ENCODE peak calls at places on chromosomes 2 and 18, in ten cellular contexts. X, A, B, J, Y, W, U, Q, K and O are unnamed samples.

GRCh38 chr18:41814651-41815050 is 140.4 kb upstream of the PIK3C3 start:
- DNase-seq in B (no peak), K (no peak), U (no peak), Y (no peak), W (no peak), A (no peak), Q (no peak), X (no peak), J (no peak), O (no peak)

GRCh38 chr18:31100598-31101147 is 1.5 kb downstream of the DSC2 start:
- DNase-seq in B (peak; percentile 50), A (peak; percentile 47), K (no peak), X (no peak), Q (no peak), U (peak; percentile 46), W (no peak), Y (no peak), J (no peak), O (no peak)

GRCh38 chr18:79987566-79987965 is 797 bp downstream of the TXNL4A start:
- DNase-seq in W (no peak), B (no peak), X (no peak), Y (no peak), K (no peak), Q (no peak), A (no peak), U (no peak), J (no peak), O (peak; percentile 20)

GRCh38 chr2:35871672-35872071 is 483.9 kb upstream of the CRIM1 start:
- DNase-seq in U (no peak), Y (no peak), Q (no peak), X (peak; percentile 19), J (peak; percentile 4), K (no peak), W (no peak), B (no peak), A (no peak), O (no peak)

GRCh38 chr2:95328386-95329125 is 31.4 kb downstream of the KCNIP3 start:
- DNase-seq in X (no peak), K (no peak), Y (no peak), U (no peak), J (no peak), W (no peak), A (no peak), Q (no peak), B (peak; percentile 21), O (no peak)

GRCh38 chr2:240922982-240923537 is 16.9 kb downstream of the CROCC2 start:
- DNase-seq in Q (no peak), X (peak; percentile 39), K (no peak), W (no peak), B (peak; percentile 24), Y (no peak), U (no peak), J (no peak), A (no peak), O (no peak)

GRCh38 chr2:43839776-43840564 is 1.2 kb downstream of the ABCG8 start:
- DNase-seq in B (no peak), W (no peak), X (no peak), J (no peak), A (no peak), Y (no peak), K (no peak), U (peak; percentile 3), Q (no peak), O (no peak)

GRCh38 chr2:201559067-201559710 is 84.1 kb downstream of the TMEM237 start:
- DNase-seq in Y (no peak), A (no peak), Q (no peak), J (no peak), K (no peak), U (no peak), B (no peak), W (no peak), X (no peak), O (no peak)

GRCh38 chr2:151361674-151362380 is 4.4 kb downstream of the TNFAIP6 start:
- DNase-seq in X (no peak), J (no peak), U (no peak), K (no peak), Q (no peak), B (no peak), W (no peak), A (no peak), Y (no peak), O (peak; percentile 51)

GRCh38 chr2:235347691-235348090 is 146.2 kb upstream of the AGAP1 start:
- DNase-seq in W (no peak), B (no peak), A (no peak), X (no peak), Q (peak; percentile 29), Y (no peak), U (peak; percentile 34), J (no peak), K (no peak), O (peak; percentile 74)

GRCh38 chr2:29253026-29253425 is 137.8 kb downstream of the CLIP4 start:
- DNase-seq in W (no peak), K (no peak), A (no peak), Q (no peak), J (no peak), U (no peak), X (no peak), B (no peak), Y (no peak), O (no peak)
- TF ChIP-seq CTCF in W (no peak), K (no peak), A (no peak), Q (no peak), J (no peak), U (no peak), X (no peak), B (no peak), Y (no peak), O (no peak)

GRCh38 chr2:9771481-9772017 is 71.7 kb upstream of the TAF1B start:
- DNase-seq in K (no peak), A (no peak), Q (peak; percentile 26), Y (no peak), X (peak; percentile 63), U (no peak), B (no peak), W (no peak), J (no peak), O (peak; percentile 69)
- TF ChIP-seq CTCF in K (no peak), A (no peak), Q (peak; percentile 30), Y (no peak), X (peak; percentile 49), U (no peak), B (no peak), W (no peak), J (no peak), O (peak; percentile 41)

DNA sequence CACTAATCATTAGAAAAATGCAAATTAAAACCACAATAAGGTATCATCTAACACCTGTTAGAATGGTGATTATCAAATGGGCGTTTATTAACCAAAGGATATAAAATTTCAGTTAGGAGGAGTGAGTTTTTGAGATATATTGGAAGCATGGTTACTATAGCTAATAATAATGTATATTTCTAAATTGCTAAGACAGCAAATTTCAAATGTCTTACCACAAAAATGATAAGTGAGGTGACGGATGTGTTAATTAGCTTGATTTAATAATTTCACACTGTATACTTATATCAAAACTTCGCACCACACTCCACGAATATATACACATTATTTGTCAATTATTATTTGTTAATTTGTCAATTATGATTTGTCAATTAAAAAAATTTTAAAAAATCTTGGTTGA is 227.2 kb upstream of the DDX18 start:
- DNase-seq in Q (no peak), U (no peak), J (no peak), W (no peak), K (no peak), X (no peak), Y (no peak), B (no peak), A (no peak), O (no peak)
- TF ChIP-seq CTCF in Q (no peak), U (no peak), J (no peak), W (no peak), K (no peak), X (no peak), Y (no peak), B (no peak), A (no peak), O (no peak)

GRCh38 chr2:42424033-42424432 is 63.0 kb upstream of the COX7A2L start:
- DNase-seq in Q (peak; percentile 47), Y (no peak), K (no peak), A (no peak), B (no peak), X (no peak), U (no peak), W (no peak), J (no peak), O (no peak)

GRCh38 chr2:42425697-42426096 is 64.7 kb upstream of the COX7A2L start:
- DNase-seq in J (no peak), U (no peak), X (no peak), Q (no peak), W (no peak), K (no peak), A (no peak), Y (no peak), B (no peak), O (no peak)

GRCh38 chr2:42421157-42421485 is 60.1 kb upstream of the COX7A2L start:
- DNase-seq in Q (no peak), A (no peak), B (no peak), Y (no peak), J (no peak), W (no peak), K (no peak), U (no peak), X (no peak), O (no peak)

GRCh38 chr2:42421601-42422252 is 60.7 kb upstream of the COX7A2L start:
- DNase-seq in Y (no peak), J (no peak), W (no peak), K (no peak), U (no peak), B (no peak), A (no peak), X (no peak), Q (no peak), O (no peak)
- TF ChIP-seq CTCF in Y (no peak), J (no peak), W (no peak), K (no peak), U (no peak), B (no peak), A (no peak), X (no peak), Q (no peak), O (no peak)